ENCODE peak calls at places on chromosomes 1 and 21, in four cellular contexts. G is kidney epithelial cell, Q is BJ, D is NCI-H774. U is an unnamed sample.

GRCh38 chr1:169072945-169073725 is 33.4 kb upstream of the ATP1B1 start:
- DNase-seq in G (no peak), Q (no peak), D (peak; percentile 71), U (no peak)

GRCh38 chr1:234326493-234327366 is 46.5 kb upstream of the COA6 start:
- DNase-seq in G (no peak), Q (no peak), D (peak; percentile 45), U (peak; percentile 69)

GRCh38 chr1:29550119-29550841 is 314.0 kb downstream of the PTPRU start:
- DNase-seq in G (no peak), Q (no peak), D (no peak), U (no peak)

GRCh38 chr1:203173566-203173965 is 2.1 kb downstream of the MYBPH start:
- DNase-seq in G (no peak), Q (no peak), D (no peak), U (peak; percentile 68)

GRCh38 chr1:216682694-216683243 is 40.5 kb downstream of the ESRRG start:
- DNase-seq in G (no peak), Q (no peak), D (peak; percentile 40), U (no peak)

GRCh38 chr1:17772580-17773215 is 17.6 kb downstream of the ACTL8 start:
- DNase-seq in G (no peak), Q (no peak), D (no peak), U (no peak)

GRCh38 chr1:3858231-3858981 is 1.1 kb downstream of the DFFB start:
- DNase-seq in G (no peak), Q (no peak), D (no peak), U (peak; percentile 67)

GRCh38 chr21:34707876-34708325 is 39.1 kb downstream of the CLIC6 start:
- DNase-seq in G (no peak), Q (no peak), D (no peak), U (no peak)

GRCh38 chr21:44489962-44490361 is 34.7 kb downstream of the LRRC3 start:
- DNase-seq in G (no peak), Q (no peak), D (no peak), U (peak; percentile 24)

GRCh38 chr1:212607206-212607923 is 1.2 kb upstream of the ATF3 start:
- DNase-seq in G (no peak), Q (no peak), D (peak; percentile 37), U (peak; percentile 15)

GRCh38 chr1:54253480-54253879 is 53.5 kb downstream of the MRPL37 start:
- DNase-seq in G (peak; percentile 86), Q (peak; percentile 54), D (no peak), U (no peak)

GRCh38 chr1:7648761-7649384 is 122.2 kb upstream of the VAMP3 start:
- DNase-seq in G (no peak), Q (no peak), D (no peak), U (peak; percentile 28)

GRCh38 chr1:39609618-39610331 is 29.7 kb downstream of the HEYL start:
- DNase-seq in G (no peak), Q (no peak), D (peak; percentile 40), U (peak; percentile 84)

GRCh38 chr1:34930702-34931071 is 1.2 kb upstream of the DLGAP3 start:
- DNase-seq in G (no peak), Q (no peak), D (no peak), U (no peak)

GRCh38 chr1:15523922-15524282 is at the start of gene CASP9:
- DNase-seq in G (no peak), Q (no peak), D (no peak), U (no peak)

GRCh38 chr1:66266756-66267155 is 267.2 kb upstream of the SGIP1 start:
- DNase-seq in G (no peak), Q (no peak), D (no peak), U (no peak)

GRCh38 chr21:28827422-28827821 is 165.3 kb downstream of the LTN1 start:
- DNase-seq in G (no peak), Q (no peak), D (no peak), U (no peak)

GRCh38 chr1:43990271-43991199 is 864 bp upstream of the CCDC24 start:
- DNase-seq in G (no peak), Q (no peak), D (no peak), U (no peak)

GRCh38 chr1:81954388-81955023 is 153.8 kb downstream of the ADGRL2 start:
- DNase-seq in G (no peak), Q (no peak), D (peak; percentile 30), U (no peak)

GRCh38 chr1:234582186-234582585 is 27.8 kb downstream of the IRF2BP2 start:
- DNase-seq in G (no peak), Q (no peak), D (no peak), U (no peak)

GRCh38 chr1:66489972-66490601 is 43.9 kb upstream of the SGIP1 start:
- DNase-seq in G (no peak), Q (no peak), D (no peak), U (no peak)

GRCh38 chr1:74771913-74772515 is 39.1 kb downstream of the TYW3 start:
- DNase-seq in G (peak; percentile 4), Q (peak; percentile 5), D (peak; percentile 55), U (peak; percentile 73)